ENCODE peak calls at places on chromosomes 16 and 17, in six cellular contexts. C is heart left ventricle, V is IMR-90, K is breast epithelium, U is uterus, I is body of pancreas. O is an unnamed sample. For H3K9me3, the result is how much of the 10 kb centered on the place peaks cover.

GRCh38 chr17:60729854-60730253 is 52.2 kb downstream of the BCAS3 start:
- DNase-seq in K (no peak), C (no peak), V (peak), U (no peak), I (no peak), O (no peak)

GRCh38 chr17:69525920-69526841 is 111.7 kb downstream of the MAP2K6 start:
- DNase-seq in K (no peak), I (peak), C (peak), U (peak), V (peak), O (no peak)

GRCh38 chr16:12576878-12577277 is 226.8 kb downstream of the CPPED1 start:
- DNase-seq in V (no peak), U (no peak), I (no peak), C (no peak), K (peak), O (no peak)

GRCh38 chr17:49078248-49078647 is 54.3 kb upstream of the B4GALNT2 start:
- DNase-seq in V (no peak), U (no peak), C (no peak), I (no peak), K (no peak), O (no peak)

GRCh38 chr16:74991268-74991592 is 6.3 kb upstream of the WDR59 start:
- DNase-seq in I (no peak), V (no peak), K (no peak), C (no peak), U (no peak), O (no peak)

GRCh38 chr16:57283214-57283955 is 1.1 kb downstream of the PLLP start:
- DNase-seq in I (peak), C (no peak), U (no peak), K (no peak), V (no peak), O (no peak)

GRCh38 chr16:60031751-60032150 is 1297.6 kb upstream of the GOT2 start:
- DNase-seq in U (no peak), C (no peak), K (no peak), I (no peak), V (no peak), O (no peak)

GRCh38 chr16:11570796-11571195 is 15.9 kb downstream of the LITAF start:
- DNase-seq in V (no peak), I (no peak), U (no peak), C (no peak), K (no peak), O (no peak)

GRCh38 chr16:89923640-89924297 is 627 bp downstream of the TUBB3 start:
- DNase-seq in U (no peak), C (no peak), I (no peak), V (no peak), K (no peak), O (no peak)

GRCh38 chr17:72388765-72389473 is 268.1 kb downstream of the SOX9 start:
- DNase-seq in K (no peak), U (no peak), I (no peak), V (no peak), C (no peak), O (no peak)

GRCh38 chr16:11310634-11310977 is 29.5 kb upstream of the PRM1 start:
- DNase-seq in V (no peak), K (no peak), I (no peak), C (no peak), U (no peak), O (no peak)

GRCh38 chr16:497258-497657 is 30.3 kb upstream of the CAPN15 start:
- DNase-seq in I (no peak), U (no peak), K (no peak), V (no peak), C (no peak), O (peak)

GRCh38 chr17:40648326-40648968 is 829 bp upstream of the SMARCE1 start:
- DNase-seq in V (peak), K (no peak), I (peak), C (no peak), U (no peak), O (no peak)

GRCh38 chr17:41476866-41477815 is 3.8 kb downstream of the KRT35 start:
- DNase-seq in C (no peak), K (no peak), I (no peak), V (no peak), U (no peak), O (no peak)

GRCh38 chr16:35149550-35149949 is 1690.1 kb downstream of the TP53TG3F start:
- DNase-seq in I (no peak), U (no peak), K (no peak), V (no peak), C (no peak), O (no peak)

GRCh38 chr16:35147556-35148504 is 1688.4 kb downstream of the TP53TG3F start:
- DNase-seq in V (no peak), U (no peak), I (no peak), C (no peak), K (no peak), O (no peak)

GRCh38 chr16:35148748-35149147 is 1689.3 kb downstream of the TP53TG3F start:
- DNase-seq in K (no peak), I (no peak), U (no peak), C (no peak), V (no peak), O (no peak)

GRCh38 chr16:35152067-35152627 is 1692.7 kb downstream of the TP53TG3F start:
- DNase-seq in C (no peak), V (no peak), I (no peak), U (no peak), K (no peak), O (no peak)

DNA sequence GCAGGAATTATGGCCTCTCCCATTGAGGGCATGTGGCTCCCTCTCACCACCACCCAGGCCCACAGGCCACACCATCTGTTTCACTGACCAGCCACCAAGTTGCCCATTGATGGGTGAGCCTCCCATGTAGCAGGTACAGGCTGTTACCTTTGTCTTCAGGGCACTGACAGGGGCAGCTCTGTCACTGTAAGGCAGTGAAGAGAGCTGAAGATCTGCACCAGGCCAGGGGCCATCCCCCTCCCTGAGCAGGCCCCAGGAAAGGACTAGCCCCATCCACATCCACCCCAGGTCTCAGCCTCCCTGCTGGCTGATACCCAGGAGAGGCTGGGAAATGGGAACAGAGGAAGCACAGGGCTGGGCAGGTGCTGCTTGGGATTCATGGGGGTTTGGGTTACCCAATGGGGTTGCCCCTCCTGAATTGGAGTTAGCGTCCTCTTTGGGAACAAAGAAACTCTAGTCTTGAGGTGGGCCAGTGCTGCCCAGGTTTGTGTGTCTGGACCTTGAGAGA is 1691.4 kb downstream of the TP53TG3F start:
- DNase-seq in I (no peak), K (no peak), V (no peak), U (no peak), C (no peak), O (no peak)
- H3K9me3 ChIP-seq in I (under half), K (under half), V (under half), U (under half), C (under half), O (under half)

GRCh38 chr17:1290676-1291075 is 11.2 kb downstream of the TRARG1 start:
- DNase-seq in K (no peak), U (no peak), C (no peak), I (no peak), V (no peak), O (no peak)

GRCh38 chr17:1294157-1294717 is 14.8 kb downstream of the TRARG1 start:
- DNase-seq in V (no peak), I (no peak), C (no peak), U (no peak), K (no peak), O (no peak)

GRCh38 chr17:1286379-1287106 is 7.1 kb downstream of the TRARG1 start:
- DNase-seq in U (no peak), V (no peak), I (no peak), K (no peak), C (no peak), O (no peak)

DNA sequence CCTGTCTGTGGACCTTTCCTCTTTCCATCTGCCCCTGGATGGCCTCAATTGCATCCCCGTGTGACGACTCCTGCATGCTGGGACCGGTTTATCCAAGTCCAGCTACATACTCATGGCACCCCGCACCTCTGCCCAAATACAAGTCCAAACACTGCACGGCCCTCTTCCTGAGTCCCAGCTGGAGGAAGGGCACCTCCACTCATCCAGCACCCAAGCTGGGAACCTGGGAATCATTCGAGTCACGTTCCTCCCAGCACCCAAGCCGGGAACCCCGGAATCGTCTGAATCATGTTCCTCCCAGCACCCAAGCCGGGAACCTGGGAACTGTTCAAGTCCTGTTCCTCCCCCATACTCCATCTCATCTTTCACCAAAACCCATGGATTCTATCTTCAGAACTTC is 10.2 kb downstream of the TRARG1 start:
- DNase-seq in U (no peak), K (no peak), V (no peak), I (no peak), C (no peak), O (no peak)
- TF ChIP-seq POLR2A in U (no peak), K (no peak), V (no peak), I (no peak), C (no peak), O (no peak)

GRCh38 chr17:51336112-51336822 is 75.9 kb downstream of the UTP18 start:
- DNase-seq in I (no peak), C (no peak), U (no peak), V (no peak), K (no peak), O (no peak)
- H3K27ac ChIP-seq in I (no peak), C (no peak), U (no peak), V (no peak), K (no peak), O (no peak)

DNA sequence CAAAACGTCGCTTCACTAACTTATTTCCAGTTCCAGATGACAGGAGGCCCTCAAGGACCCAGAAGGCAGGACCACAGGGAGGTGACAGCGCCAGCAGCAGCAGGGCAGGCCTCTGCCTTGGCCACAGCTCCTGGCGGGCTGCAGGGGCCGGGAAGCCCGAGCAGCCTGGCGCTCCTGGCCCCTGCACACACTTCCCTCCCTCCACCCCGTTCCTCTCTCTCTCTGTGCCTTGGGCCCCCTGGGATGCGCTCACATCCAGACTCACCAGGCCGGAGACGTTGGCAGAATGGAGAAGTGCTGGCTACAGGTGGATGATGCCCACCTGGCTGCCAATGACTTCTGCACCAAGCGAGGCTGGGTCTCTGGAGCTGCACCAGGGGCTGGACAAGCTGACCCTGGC is 12.7 kb downstream of the ZNF594 start:
- DNase-seq in I (no peak), V (no peak), K (no peak), C (no peak), U (no peak), O (no peak)
- H3K9me3 ChIP-seq in I (under half), V (half or more), K (half or more), C (under half), U (half or more), O (under half)